ENCODE peak calls at places on chromosome 17, in four cellular contexts. I is heart right ventricle, K is heart left ventricle, A is DND-41. O is an unnamed sample.

GRCh38 chr17:50270430-50271172 is 3.7 kb upstream of the TMEM92 start:
- DNase-seq in I (peak; percentile 37), K (no peak), A (no peak), O (peak; percentile 54)

GRCh38 chr17:36869856-36870617 is 67.2 kb upstream of the LHX1 start:
- DNase-seq in I (no peak), K (no peak), A (no peak), O (no peak)

GRCh38 chr17:77503916-77504651 is 363.3 kb downstream of the SEC14L1 start:
- DNase-seq in I (no peak), K (no peak), A (no peak), O (no peak)

GRCh38 chr17:28710948-28711722 is 553 bp downstream of the PROCA1 start:
- DNase-seq in I (peak; percentile 92), K (peak; percentile 92), A (peak; percentile 97), O (peak; percentile 88)

GRCh38 chr17:64073771-64074703 is 53.6 kb upstream of the ICAM2 start:
- DNase-seq in I (no peak), K (no peak), A (no peak), O (no peak)

GRCh38 chr17:49861150-49861884 is 13.4 kb upstream of the TAC4 start:
- DNase-seq in I (no peak), K (no peak), A (peak; percentile 55), O (peak; percentile 43)

GRCh38 chr17:78107457-78107856 is 21.1 kb downstream of the TMC6 start:
- DNase-seq in I (no peak), K (no peak), A (no peak), O (no peak)

GRCh38 chr17:49687878-49688491 is 10.1 kb upstream of the SPOP start:
- DNase-seq in I (no peak), K (no peak), A (peak; percentile 53), O (no peak)

GRCh38 chr17:42010898-42011516 is 6.2 kb downstream of the DNAJC7 start:
- DNase-seq in I (no peak), K (no peak), A (no peak), O (no peak)

GRCh38 chr17:77594416-77595209 is 363.9 kb upstream of the TNRC6C start:
- DNase-seq in I (no peak), K (no peak), A (peak; percentile 45), O (no peak)

GRCh38 chr17:77125432-77125901 is 15.3 kb upstream of the SEC14L1 start:
- DNase-seq in I (no peak), K (no peak), A (no peak), O (no peak)

GRCh38 chr17:66684256-66684655 is 150.7 kb upstream of the CACNG5 start:
- DNase-seq in I (no peak), K (no peak), A (no peak), O (no peak)

GRCh38 chr17:7177210-7177953 is 1.8 kb downstream of the ASGR1 start:
- DNase-seq in I (peak; percentile 50), K (peak; percentile 68), A (peak; percentile 76), O (peak; percentile 60)

GRCh38 chr17:8785547-8786412 is 13.4 kb downstream of the MFSD6L start:
- DNase-seq in I (peak; percentile 83), K (peak; percentile 81), A (peak; percentile 73), O (peak; percentile 82)

GRCh38 chr17:12402963-12403622 is 262.6 kb upstream of the MYOCD start:
- DNase-seq in I (no peak), K (no peak), A (no peak), O (no peak)

GRCh38 chr17:51508048-51508447 is 247.7 kb downstream of the UTP18 start:
- DNase-seq in I (no peak), K (no peak), A (no peak), O (no peak)

GRCh38 chr17:74569392-74570003 is 2.2 kb upstream of the CD300H start:
- DNase-seq in I (no peak), K (peak; percentile 35), A (peak; percentile 13), O (peak; percentile 50)

GRCh38 chr17:51004249-51004648 is 116.4 kb downstream of the SPAG9 start:
- DNase-seq in I (no peak), K (no peak), A (no peak), O (no peak)

GRCh38 chr17:42795465-42795864 is 3.0 kb downstream of the COA3 start:
- DNase-seq in I (no peak), K (no peak), A (no peak), O (no peak)

GRCh38 chr17:30379303-30380105 is 777 bp downstream of the CPD start:
- DNase-seq in I (peak; percentile 35), K (peak; percentile 29), A (peak; percentile 27), O (no peak)

GRCh38 chr17:11303773-11304394 is 62.9 kb downstream of the SHISA6 start:
- DNase-seq in I (no peak), K (no peak), A (no peak), O (no peak)

GRCh38 chr17:2101448-2102257 is 46.8 kb downstream of the HIC1 start:
- DNase-seq in I (no peak), K (peak; percentile 58), A (peak; percentile 32), O (peak; percentile 87)

GRCh38 chr17:8064590-8065019 is 22.9 kb downstream of the ALOX12B start:
- DNase-seq in I (no peak), K (no peak), A (no peak), O (no peak)

GRCh38 chr17:31388770-31389672 is 2.5 kb upstream of the RAB11FIP4 start:
- DNase-seq in I (peak; percentile 32), K (peak; percentile 18), A (peak; percentile 36), O (no peak)

GRCh38 chr17:79677646-79678045 is 53.1 kb upstream of the ENPP7 start:
- DNase-seq in I (no peak), K (no peak), A (no peak), O (no peak)

GRCh38 chr17:78981010-78981888 is 1.5 kb upstream of the LGALS3BP start:
- DNase-seq in I (no peak), K (no peak), A (no peak), O (no peak)

GRCh38 chr17:40633871-40634270 is 13.7 kb downstream of the SMARCE1 start:
- DNase-seq in I (no peak), K (no peak), A (no peak), O (no peak)

GRCh38 chr17:7834554-7834890 is 505 bp downstream of the KDM6B start:
- DNase-seq in I (peak; percentile 73), K (peak; percentile 72), A (no peak), O (peak; percentile 81)

GRCh38 chr17:2337811-2338657 is 733 bp downstream of the SGSM2 start:
- DNase-seq in I (peak; percentile 70), K (peak; percentile 61), A (peak; percentile 52), O (peak; percentile 51)

GRCh38 chr17:7281074-7281952 is at the start of gene SLC2A4:
- DNase-seq in I (peak; percentile 95), K (peak; percentile 93), A (peak; percentile 93), O (peak; percentile 93)

GRCh38 chr17:48567646-48568354 is 10.3 kb downstream of the HOXB4 start:
- DNase-seq in I (no peak), K (no peak), A (no peak), O (no peak)

GRCh38 chr17:48570325-48571023 is 7.7 kb downstream of the HOXB4 start:
- DNase-seq in I (no peak), K (no peak), A (no peak), O (no peak)

GRCh38 chr17:48571024-48571818 is 6.9 kb downstream of the HOXB4 start:
- DNase-seq in I (no peak), K (no peak), A (no peak), O (no peak)

GRCh38 chr17:48568499-48569259 is 9.5 kb downstream of the HOXB4 start:
- DNase-seq in I (no peak), K (no peak), A (no peak), O (no peak)

DNA sequence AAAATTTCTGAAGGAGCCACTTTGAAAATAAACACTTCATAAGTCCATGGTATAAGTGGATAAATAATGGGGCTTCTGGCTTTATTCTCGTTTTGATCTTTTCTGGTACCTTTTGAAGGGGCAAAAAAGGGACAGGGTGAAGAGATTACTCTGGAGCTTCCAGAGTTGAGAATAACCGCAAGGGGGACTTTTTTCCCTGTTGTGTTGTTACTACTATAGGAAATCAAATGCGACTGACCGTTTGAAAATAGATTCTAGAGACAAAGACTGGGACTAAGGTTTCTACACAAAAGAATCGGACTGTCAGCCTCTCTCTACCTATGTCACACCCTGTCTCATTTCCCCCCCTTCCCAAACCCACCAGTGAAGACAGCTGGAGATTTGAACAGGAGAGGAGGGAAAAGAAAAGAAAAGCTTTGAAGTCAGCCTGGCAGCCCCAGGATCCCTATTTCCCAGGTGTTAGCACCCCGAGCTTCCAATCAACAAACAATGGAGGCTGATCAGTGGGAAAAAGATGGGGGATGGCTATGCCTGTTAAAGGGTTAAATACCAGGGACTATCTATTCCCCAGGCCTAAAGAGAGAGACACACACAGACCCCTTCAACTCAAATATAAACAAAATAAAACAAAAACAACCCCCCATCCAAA is 8.3 kb downstream of the HOXB4 start:
- DNase-seq in I (no peak), K (no peak), A (no peak), O (no peak)
- H3K27me3 ChIP-seq in I (peaks cover 100% of the 10 kb centered on the region), K (peaks cover 71% of the 10 kb centered on the region), A (peaks cover 49% of the 10 kb centered on the region), O (no peaks in the 10 kb centered on the region)

GRCh38 chr17:5111402-5112204 is at the start of gene ZNF232:
- DNase-seq in I (peak; percentile 96), K (peak; percentile 95), A (peak; percentile 94), O (peak; percentile 95)
- H3K27ac ChIP-seq in I (peak within 1 kb of the TSS; percentile 47), K (peak within 1 kb of the TSS; percentile 86), A (peak within 1 kb of the TSS; percentile 75), O (peak within 1 kb of the TSS; percentile 71)

DNA sequence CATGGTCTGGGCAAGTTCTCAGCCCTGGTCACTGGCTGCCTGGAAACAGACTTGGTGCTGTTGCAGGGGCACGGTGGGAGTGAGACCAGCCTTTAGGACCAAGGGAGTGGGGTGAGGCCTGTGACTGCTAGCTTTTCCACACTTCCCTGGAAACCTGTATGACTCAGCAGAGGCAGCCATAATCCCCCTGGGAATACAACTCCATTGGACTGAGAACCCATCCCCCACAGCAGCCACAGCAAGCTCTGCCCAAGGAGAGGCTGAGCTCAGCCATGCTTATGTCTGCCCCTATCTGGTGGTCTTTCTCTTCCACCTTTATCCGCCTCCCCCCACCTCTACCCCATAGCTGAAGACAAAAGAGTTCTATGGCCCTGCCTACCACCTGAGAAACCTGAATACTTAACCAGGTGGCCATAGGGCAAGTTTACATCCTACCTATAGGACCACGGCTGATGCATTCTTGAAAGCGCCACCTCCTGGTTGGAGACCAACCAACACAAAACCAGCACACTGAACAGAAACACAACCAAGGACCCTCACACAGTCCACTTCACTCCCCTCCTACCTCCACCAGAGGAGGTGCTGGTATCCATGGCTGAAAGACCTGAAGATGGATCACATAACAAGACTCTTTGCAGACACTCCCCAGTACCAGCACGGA is 816.2 kb upstream of the SOX9 start:
- DNase-seq in I (no peak), K (no peak), A (no peak), O (no peak)
- H3K36me3 ChIP-seq in I (no peaks in the 10 kb centered on the region), K (no peaks in the 10 kb centered on the region), A (no peaks in the 10 kb centered on the region), O (no peaks in the 10 kb centered on the region)

GRCh38 chr17:73308017-73308823 is 3.6 kb downstream of the CDC42EP4 start:
- DNase-seq in I (peak; percentile 79), K (peak; percentile 86), A (no peak), O (peak; percentile 95)
- H3K27me3 ChIP-seq in I (no peaks in the 10 kb centered on the region), K (no peaks in the 10 kb centered on the region), A (peaks cover 35% of the 10 kb centered on the region), O (no peaks in the 10 kb centered on the region)